ENCODE peak calls at places on chromosomes 12 and 14, in six cellular contexts. N, R, C, D, U and S are unnamed samples.

GRCh38 chr12:50271724-50272247 is 11.5 kb downstream of the LIMA1 start:
- DNase-seq in N (peak; percentile 36), R (no peak), C (no peak), D (no peak), U (no peak), S (no peak)

GRCh38 chr14:89371600-89371999 is 45.4 kb downstream of the FOXN3 start:
- DNase-seq in N (no peak), R (no peak), C (no peak), D (no peak), U (no peak), S (no peak)

GRCh38 chr12:67663121-67663520 is 14.6 kb downstream of the DYRK2 start:
- DNase-seq in N (peak; percentile 83), R (no peak), C (no peak), D (no peak), U (no peak), S (no peak)

GRCh38 chr12:113333877-113334785 is 778 bp downstream of the SLC8B1 start:
- DNase-seq in N (no peak), R (no peak), C (no peak), D (no peak), U (no peak), S (peak; percentile 71)

GRCh38 chr14:59199205-59199604 is 10.7 kb downstream of the DAAM1 start:
- DNase-seq in N (no peak), R (no peak), C (no peak), D (no peak), U (no peak), S (no peak)

GRCh38 chr12:5135126-5135525 is 91.4 kb downstream of the KCNA5 start:
- DNase-seq in N (peak; percentile 17), R (no peak), C (no peak), D (no peak), U (no peak), S (no peak)

GRCh38 chr14:79809849-79810612 is 401.3 kb downstream of the DIO2 start:
- DNase-seq in N (peak; percentile 14), R (no peak), C (no peak), D (no peak), U (no peak), S (no peak)

GRCh38 chr14:104113631-104114420 is 24.6 kb upstream of the KIF26A start:
- DNase-seq in N (no peak), R (no peak), C (no peak), D (no peak), U (no peak), S (no peak)

GRCh38 chr12:86186449-86186848 is 69.7 kb downstream of the MGAT4C start:
- DNase-seq in N (no peak), R (no peak), C (no peak), D (no peak), U (no peak), S (no peak)

GRCh38 chr12:19539836-19540235 is 100.5 kb downstream of the AEBP2 start:
- DNase-seq in N (no peak), R (no peak), C (no peak), D (no peak), U (no peak), S (no peak)

GRCh38 chr14:64815257-64815656 is 64.5 kb downstream of the SPTB start:
- DNase-seq in N (no peak), R (no peak), C (no peak), D (no peak), U (no peak), S (no peak)

GRCh38 chr12:50542448-50542847 is 37.7 kb downstream of the DIP2B start:
- DNase-seq in N (peak; percentile 14), R (no peak), C (no peak), D (no peak), U (no peak), S (no peak)